ENCODE peak calls at places on chromosomes 2 and 18, in eight cellular contexts. H is fibroblast of the aortic adventitia; F is stomach; Z is stimulated activated CD8-positive, alpha-beta memory T cell treated with anti-CD3 and anti-CD28 coated beads, Interleukin-15, amount 100 ng/mL, for 24 hours; X is NCI-H345; E is T-helper 22 cell; S is A172; U is AG09309. N is an unnamed sample.

GRCh38 chr2:188403676-188404075 is 112.0 kb downstream of the GULP1 start:
- DNase-seq in H (no peak), F (no peak), U (no peak), Z (no peak), E (no peak), S (no peak), X (no peak), N (no peak)

GRCh38 chr2:8002765-8003393 is 679.0 kb upstream of the ID2 start:
- DNase-seq in E (no peak), X (no peak), Z (no peak), U (no peak), S (no peak), H (peak; percentile 12), F (no peak), N (no peak)

GRCh38 chr18:8478166-8478967 is 130.9 kb upstream of the RAB12 start:
- DNase-seq in F (peak; percentile 63), X (peak; percentile 72), S (peak; percentile 51), E (no peak), U (no peak), Z (peak; percentile 14), H (peak; percentile 53), N (peak; percentile 82)

GRCh38 chr2:209671280-209671679 is 100.4 kb upstream of the UNC80 start:
- DNase-seq in Z (no peak), U (no peak), H (no peak), S (no peak), F (no peak), E (no peak), X (no peak), N (peak; percentile 42)

GRCh38 chr2:219509780-219510511 is 4.3 kb upstream of the ASIC4 start:
- DNase-seq in Z (no peak), X (peak; percentile 56), E (peak; percentile 12), S (no peak), U (no peak), F (peak; percentile 59), H (peak; percentile 52), N (peak; percentile 30)

GRCh38 chr2:30398488-30398887 is 48.6 kb upstream of the LCLAT1 start:
- DNase-seq in S (no peak), H (no peak), X (no peak), U (no peak), E (no peak), F (no peak), Z (no peak), N (no peak)

GRCh38 chr2:100957971-100958653 is 44.0 kb upstream of the RPL31 start:
- DNase-seq in H (peak; percentile 98), E (no peak), X (no peak), U (peak; percentile 99), Z (no peak), S (peak; percentile 83), F (peak; percentile 70), N (no peak)

GRCh38 chr2:127508025-127508620 is 18.2 kb downstream of the IWS1 start:
- DNase-seq in E (no peak), X (no peak), F (no peak), H (peak; percentile 20), Z (no peak), U (no peak), S (no peak), N (no peak)

GRCh38 chr2:7792031-7792651 is 874.9 kb downstream of the RNF144A start:
- DNase-seq in U (no peak), H (peak; percentile 24), S (no peak), X (peak; percentile 98), Z (no peak), F (peak; percentile 72), E (no peak), N (peak; percentile 96)

GRCh38 chr2:211724933-211725332 is 813.7 kb downstream of the ERBB4 start:
- DNase-seq in S (no peak), Z (no peak), U (no peak), X (no peak), H (no peak), E (no peak), F (no peak), N (no peak)

GRCh38 chr2:218832520-218832919 is 917 bp upstream of the PRKAG3 start:
- DNase-seq in Z (no peak), F (no peak), H (peak; percentile 67), X (no peak), E (no peak), S (peak; percentile 93), U (no peak), N (no peak)

GRCh38 chr2:50333501-50334228 is 698.3 kb downstream of the NRXN1 start:
- DNase-seq in U (no peak), H (no peak), X (no peak), S (no peak), F (no peak), Z (no peak), E (no peak), N (no peak)

GRCh38 chr2:109720379-109721116 is 73.6 kb upstream of the RGPD5 start:
- DNase-seq in Z (no peak), S (no peak), F (peak; percentile 20), H (no peak), E (no peak), U (no peak), X (peak; percentile 14), N (no peak)

GRCh38 chr18:74493689-74494088 is 2.5 kb upstream of the CNDP2 start:
- DNase-seq in E (peak; percentile 38), U (no peak), H (peak; percentile 77), X (peak; percentile 76), S (peak; percentile 22), Z (no peak), F (peak; percentile 63), N (peak; percentile 84)

GRCh38 chr2:181411105-181411849 is 45.9 kb upstream of the ITGA4 start:
- DNase-seq in F (no peak), S (no peak), U (no peak), H (no peak), Z (no peak), X (peak; percentile 90), E (no peak), N (peak; percentile 88)

GRCh38 chr2:62456721-62457539 is 49.1 kb downstream of the TMEM17 start:
- DNase-seq in Z (peak; percentile 50), H (peak; percentile 63), E (peak; percentile 2), U (no peak), S (peak; percentile 66), F (peak; percentile 77), X (peak; percentile 71), N (peak; percentile 82)

GRCh38 chr2:239316562-239317465 is 84.0 kb downstream of the HDAC4 start:
- DNase-seq in U (no peak), F (peak; percentile 63), H (peak; percentile 77), S (no peak), Z (no peak), E (no peak), X (no peak), N (no peak)

GRCh38 chr2:11899264-11899818 is 152.9 kb downstream of the LPIN1 start:
- DNase-seq in Z (no peak), X (no peak), S (peak; percentile 62), E (no peak), H (peak; percentile 49), U (peak; percentile 29), F (no peak), N (no peak)

GRCh38 chr2:130852521-130853115 is 15.9 kb downstream of the ARHGEF4 start:
- DNase-seq in X (no peak), S (no peak), E (no peak), Z (no peak), F (no peak), H (no peak), U (no peak), N (peak; percentile 42)

GRCh38 chr2:39142904-39143617 is 22.2 kb upstream of the SOS1 start:
- DNase-seq in E (no peak), U (no peak), F (no peak), H (no peak), S (no peak), X (no peak), Z (no peak), N (no peak)

GRCh38 chr2:148963461-148963860 is 75.0 kb upstream of the LYPD6B start:
- DNase-seq in Z (no peak), X (no peak), E (no peak), H (no peak), F (no peak), U (no peak), S (no peak), N (no peak)

GRCh38 chr2:40415391-40415790 is 36.5 kb downstream of the SLC8A1 start:
- DNase-seq in U (no peak), E (no peak), X (no peak), Z (no peak), H (no peak), F (no peak), S (no peak), N (no peak)

GRCh38 chr2:208250401-208250800 is 4.5 kb downstream of the IDH1 start:
- DNase-seq in U (no peak), Z (no peak), F (no peak), S (no peak), H (peak; percentile 59), X (no peak), E (no peak), N (no peak)

N was measured in NCI-H146.